ENCODE peak calls at places on chromosomes 2 and 18, in six cellular contexts. G is sciatic nerve, I is AG10803, F is GM12865, A is NCI-H1092, M is ecto neural progenitor cell. R is an unnamed sample.

GRCh38 chr2:164737612-164738081 is 104.0 kb downstream of the COBLL1 start:
- DNase-seq in G (peak; percentile 65), I (peak; percentile 64), F (peak; percentile 50), A (peak; percentile 47), M (peak; percentile 60), R (peak; percentile 72)

GRCh38 chr2:191369034-191369433 is 123.8 kb downstream of the MYO1B start:
- DNase-seq in G (no peak), I (no peak), F (no peak), A (no peak), M (no peak), R (no peak)

GRCh38 chr2:219748673-219749570 is 121.5 kb downstream of the SLC4A3 start:
- DNase-seq in G (no peak), I (no peak), F (no peak), A (no peak), M (no peak), R (no peak)

GRCh38 chr2:70270323-70270722 is 12.4 kb downstream of the PCYOX1 start:
- DNase-seq in G (no peak), I (no peak), F (no peak), A (no peak), M (no peak), R (no peak)

GRCh38 chr2:177869912-177870311 is 202.7 kb downstream of the PDE11A start:
- DNase-seq in G (no peak), I (no peak), F (no peak), A (no peak), M (no peak), R (no peak)

GRCh38 chr2:64173156-64174135 is 29.2 kb upstream of the PELI1 start:
- DNase-seq in G (no peak), I (no peak), F (peak; percentile 21), A (no peak), M (no peak), R (no peak)

GRCh38 chr2:204355688-204356087 is 189.6 kb upstream of the PARD3B start:
- DNase-seq in G (no peak), I (no peak), F (no peak), A (no peak), M (no peak), R (no peak)

GRCh38 chr2:162103443-162104009 is 29.5 kb upstream of the DPP4 start:
- DNase-seq in G (no peak), I (no peak), F (no peak), A (peak; percentile 47), M (no peak), R (no peak)

GRCh38 chr18:46623541-46623940 is 33.5 kb downstream of the LOXHD1 start:
- DNase-seq in G (no peak), I (peak; percentile 13), F (peak; percentile 3), A (no peak), M (no peak), R (no peak)

GRCh38 chr18:22032392-22032961 is 136.9 kb upstream of the GATA6 start:
- DNase-seq in G (no peak), I (peak; percentile 87), F (peak; percentile 29), A (no peak), M (no peak), R (peak; percentile 97)

GRCh38 chr2:110126926-110127325 is 11.3 kb upstream of the MALL start:
- DNase-seq in G (no peak), I (no peak), F (no peak), A (no peak), M (no peak), R (no peak)

GRCh38 chr2:28674062-28674712 is 77.4 kb upstream of the PPP1CB start:
- DNase-seq in G (no peak), I (no peak), F (no peak), A (no peak), M (no peak), R (no peak)

GRCh38 chr18:68262697-68263293 is 452.1 kb downstream of the TMX3 start:
- DNase-seq in G (no peak), I (peak; percentile 83), F (no peak), A (no peak), M (no peak), R (peak; percentile 35)

GRCh38 chr2:222900354-222900753 is 39.5 kb downstream of the ACSL3 start:
- DNase-seq in G (no peak), I (no peak), F (no peak), A (no peak), M (no peak), R (no peak)

GRCh38 chr2:54371461-54372065 is 84.6 kb upstream of the SPTBN1 start:
- DNase-seq in G (no peak), I (no peak), F (no peak), A (no peak), M (no peak), R (no peak)

GRCh38 chr2:95273911-95274290 is 348 bp upstream of the PROM2 start:
- DNase-seq in G (peak; percentile 37), I (no peak), F (no peak), A (no peak), M (no peak), R (no peak)

GRCh38 chr2:239443666-239444567 is 43.1 kb upstream of the HDAC4 start:
- DNase-seq in G (peak; percentile 57), I (peak; percentile 83), F (no peak), A (no peak), M (peak; percentile 32), R (peak; percentile 30)

GRCh38 chr18:36461551-36461987 is 164.1 kb downstream of the FHOD3 start:
- DNase-seq in G (no peak), I (peak; percentile 53), F (no peak), A (no peak), M (no peak), R (peak; percentile 23)

GRCh38 chr2:88059979-88060906 is 4.7 kb upstream of the KRCC1 start:
- DNase-seq in G (no peak), I (peak; percentile 40), F (peak; percentile 52), A (no peak), M (no peak), R (peak; percentile 61)

GRCh38 chr2:66550826-66551225 is 115.9 kb downstream of the MEIS1 start:
- DNase-seq in G (no peak), I (no peak), F (no peak), A (no peak), M (no peak), R (no peak)

GRCh38 chr2:140348826-140349225 is 1568.6 kb upstream of the NXPH2 start:
- DNase-seq in G (no peak), I (no peak), F (no peak), A (no peak), M (peak; percentile 45), R (no peak)

GRCh38 chr2:163565192-163565591 is 170.6 kb downstream of the FIGN start:
- DNase-seq in G (no peak), I (no peak), F (no peak), A (no peak), M (no peak), R (no peak)

GRCh38 chr2:172908275-172908674 is 167.4 kb upstream of the MAP3K20 start:
- DNase-seq in G (no peak), I (no peak), F (peak; percentile 21), A (no peak), M (no peak), R (no peak)

GRCh38 chr2:145028055-145028630 is 508.2 kb upstream of the ZEB2 start:
- DNase-seq in G (no peak), I (no peak), F (no peak), A (no peak), M (no peak), R (no peak)

GRCh38 chr18:48820483-48821250 is 130.1 kb downstream of the SMAD7 start:
- DNase-seq in G (peak; percentile 50), I (no peak), F (peak; percentile 93), A (no peak), M (peak; percentile 34), R (no peak)

GRCh38 chr2:229974271-229974670 is 52.0 kb downstream of the FBXO36 start:
- DNase-seq in G (no peak), I (peak; percentile 95), F (no peak), A (no peak), M (no peak), R (no peak)

GRCh38 chr18:24398515-24398914 is 891 bp upstream of the OSBPL1A start:
- DNase-seq in G (no peak), I (peak; percentile 34), F (no peak), A (no peak), M (peak; percentile 69), R (no peak)

GRCh38 chr2:121200419-121201315 is 84.3 kb downstream of the TFCP2L1 start:
- DNase-seq in G (no peak), I (no peak), F (no peak), A (no peak), M (no peak), R (no peak)

GRCh38 chr2:221822416-221822815 is 250.3 kb upstream of the EPHA4 start:
- DNase-seq in G (no peak), I (peak; percentile 36), F (no peak), A (no peak), M (no peak), R (no peak)

GRCh38 chr2:169565686-169566085 is 8.0 kb downstream of the FASTKD1 start:
- DNase-seq in G (no peak), I (no peak), F (no peak), A (no peak), M (no peak), R (no peak)

GRCh38 chr2:102318437-102318836 is 7.1 kb downstream of the IL1RL1 start:
- DNase-seq in G (no peak), I (no peak), F (no peak), A (no peak), M (no peak), R (no peak)

GRCh38 chr2:37656512-37657423 is 14.7 kb downstream of the CDC42EP3 start:
- DNase-seq in G (no peak), I (no peak), F (peak; percentile 57), A (no peak), M (no peak), R (no peak)

GRCh38 chr2:62672601-62673000 is 32.9 kb upstream of the EHBP1 start:
- DNase-seq in G (no peak), I (peak; percentile 94), F (no peak), A (no peak), M (peak; percentile 65), R (peak; percentile 82)

GRCh38 chr2:95056461-95057459 is 31.3 kb downstream of the MAL start:
- DNase-seq in G (peak; percentile 55), I (no peak), F (no peak), A (no peak), M (no peak), R (peak; percentile 49)